ENCODE peak calls at places on chromosomes 12 and 14, in eight cellular contexts. N is foreskin fibroblast; Q is adipocyte; X is left ventricle myocardium inferior; H is mammary epithelial cell; A is PC-9; J is dorsolateral prefrontal cortex; M is CD4-positive, CD25-positive, alpha-beta regulatory T cell. I is an unnamed sample.

GRCh38 chr12:32512379-32512778 is 113.0 kb downstream of the FGD4 start:
- DNase-seq in N (no peak), Q (no peak), X (no peak), H (no peak), A (no peak), J (no peak), M (no peak), I (no peak)

GRCh38 chr12:123126294-123127144 is 24.4 kb downstream of the PITPNM2 start:
- DNase-seq in N (peak), Q (peak), X (no peak), H (peak), A (peak), J (no peak), M (no peak), I (peak)

GRCh38 chr12:47408171-47408871 is 297.5 kb downstream of the RPAP3 start:
- DNase-seq in N (no peak), Q (no peak), X (no peak), H (peak), A (peak), J (no peak), M (peak), I (no peak)

GRCh38 chr12:132700212-132700913 is 10.3 kb upstream of the PGAM5 start:
- DNase-seq in N (peak), Q (peak), X (no peak), H (no peak), A (peak), J (no peak), M (no peak), I (no peak)

GRCh38 chr14:60222820-60223219 is 26.2 kb upstream of the PPM1A start:
- DNase-seq in N (no peak), Q (no peak), X (peak), H (peak), A (peak), J (peak), M (no peak), I (no peak)

GRCh38 chr12:47004634-47005033 is 74.8 kb upstream of the PCED1B start:
- DNase-seq in N (no peak), Q (no peak), X (no peak), H (no peak), A (no peak), J (no peak), M (no peak), I (no peak)

GRCh38 chr12:39798429-39798828 is 178.8 kb upstream of the ABCD2 start:
- DNase-seq in N (no peak), Q (no peak), X (no peak), H (no peak), A (no peak), J (no peak), M (no peak), I (no peak)

GRCh38 chr14:104090071-104090748 is 4.7 kb downstream of the ASPG start:
- DNase-seq in N (no peak), Q (no peak), X (peak), H (no peak), A (no peak), J (no peak), M (no peak), I (no peak)

GRCh38 chr14:92654206-92654901 is 94.1 kb downstream of the LGMN start:
- DNase-seq in N (no peak), Q (no peak), X (no peak), H (no peak), A (no peak), J (no peak), M (peak), I (no peak)

GRCh38 chr12:75997658-75998057 is 33.9 kb downstream of the PHLDA1 start:
- DNase-seq in N (no peak), Q (no peak), X (no peak), H (no peak), A (no peak), J (no peak), M (no peak), I (no peak)

GRCh38 chr12:121033625-121034349 is 5.3 kb downstream of the OASL start:
- DNase-seq in N (peak), Q (peak), X (no peak), H (peak), A (peak), J (no peak), M (peak), I (no peak)

GRCh38 chr12:123363385-123363742 is 1.3 kb downstream of the SBNO1 start:
- DNase-seq in N (no peak), Q (no peak), X (no peak), H (no peak), A (no peak), J (no peak), M (peak), I (no peak)

DNA sequence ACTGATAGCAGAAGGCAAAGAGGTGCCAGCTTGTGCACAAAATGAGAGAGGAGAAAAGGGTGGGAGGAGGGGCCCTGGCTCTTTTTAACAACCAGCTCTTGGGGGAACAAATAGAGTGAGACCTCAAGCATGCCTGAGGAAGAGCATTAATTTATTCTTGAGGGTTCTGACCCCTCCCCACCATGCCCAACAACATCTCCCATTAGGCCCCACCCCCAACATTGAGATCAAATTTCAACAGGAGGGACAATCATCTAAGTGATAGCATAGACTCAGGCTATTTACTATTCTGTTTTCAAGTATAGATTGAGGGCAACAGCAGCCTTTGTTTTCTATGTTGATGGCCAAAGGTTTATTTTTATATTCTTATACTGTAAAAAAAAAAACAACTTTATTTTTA is 59.7 kb downstream of the FUT8 start:
- DNase-seq in N (no peak), Q (no peak), X (no peak), H (no peak), A (no peak), J (no peak), M (no peak), I (no peak)
- H3K4me3 ChIP-seq in N (no peak), Q (no peak), X (no peak), H (no peak), A (no peak), J (no peak), M (no peak), I (no peak)

GRCh38 chr14:89011727-89012271 is 187.3 kb downstream of the TTC8 start:
- DNase-seq in N (no peak), Q (peak), X (no peak), H (no peak), A (no peak), J (no peak), M (no peak), I (no peak)
- H3K4me3 ChIP-seq in N (no peak), Q (no peak), X (no peak), H (no peak), A (peak), J (no peak), M (no peak), I (no peak)

DNA sequence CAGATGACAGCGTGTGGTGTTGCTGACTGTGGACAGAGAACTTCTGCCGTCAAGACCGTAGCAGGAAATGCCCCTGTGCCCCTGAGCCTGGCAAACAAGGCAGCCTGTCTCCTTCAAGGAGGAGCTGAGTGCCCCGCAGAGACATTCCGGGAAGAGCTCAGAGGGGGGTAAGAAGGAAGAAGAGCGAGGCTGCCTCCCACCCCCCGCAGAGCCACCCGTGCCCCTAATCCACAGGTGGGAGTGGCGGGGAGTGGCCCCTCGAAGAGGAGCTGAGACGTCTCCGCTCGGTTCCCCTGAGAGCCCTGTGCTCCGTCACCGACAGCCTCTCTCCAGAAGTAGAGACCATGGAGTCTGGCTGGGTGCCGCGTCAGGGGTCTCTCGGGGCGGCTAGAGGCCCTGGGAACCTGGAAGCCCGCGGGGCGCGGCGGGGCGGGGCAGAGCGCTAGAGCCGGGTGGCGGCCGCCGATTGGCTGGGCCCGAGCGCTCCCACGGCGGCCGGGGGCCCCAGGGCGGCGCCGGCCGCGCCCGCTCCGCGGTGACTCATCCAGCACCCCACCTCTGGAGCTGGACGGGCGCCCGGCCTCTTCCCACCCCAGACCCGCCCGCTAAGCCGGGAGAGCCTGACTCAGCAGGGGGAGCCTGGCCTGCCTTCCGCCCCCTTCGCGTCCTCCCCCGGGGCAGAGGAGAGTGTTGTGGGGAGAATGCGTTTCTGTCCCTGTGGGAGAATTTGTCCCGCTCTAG is 25.2 kb upstream of the KRT78 start:
- DNase-seq in N (peak), Q (peak), X (peak), H (peak), A (peak), J (peak), M (peak), I (peak)
- H3K4me3 ChIP-seq in N (peak), Q (peak), X (peak), H (no peak), A (peak), J (peak), M (no peak), I (peak)

GRCh38 chr12:95834572-95834971 is 24.2 kb upstream of the SNRPF start:
- DNase-seq in N (no peak), Q (no peak), X (no peak), H (no peak), A (no peak), J (no peak), M (no peak), I (no peak)

GRCh38 chr12:95836185-95836609 is 22.6 kb upstream of the SNRPF start:
- DNase-seq in N (peak), Q (peak), X (no peak), H (peak), A (peak), J (no peak), M (no peak), I (peak)

GRCh38 chr12:95838125-95838524 is 20.6 kb upstream of the SNRPF start:
- DNase-seq in N (peak), Q (peak), X (no peak), H (no peak), A (no peak), J (no peak), M (no peak), I (peak)

GRCh38 chr12:95836630-95837239 is 22.0 kb upstream of the SNRPF start:
- DNase-seq in N (peak), Q (peak), X (no peak), H (no peak), A (peak), J (no peak), M (no peak), I (peak)

GRCh38 chr12:95837240-95838038 is 21.3 kb upstream of the SNRPF start:
- DNase-seq in N (peak), Q (no peak), X (no peak), H (no peak), A (no peak), J (no peak), M (no peak), I (no peak)
- H3K4me3 ChIP-seq in N (peak), Q (peak), X (no peak), H (no peak), A (no peak), J (no peak), M (no peak), I (peak)

GRCh38 chr12:54341343-54341742 is 16.4 kb downstream of the COPZ1 start:
- DNase-seq in N (no peak), Q (no peak), X (no peak), H (no peak), A (no peak), J (no peak), M (no peak), I (no peak)
- H3K4me3 ChIP-seq in N (no peak), Q (no peak), X (no peak), H (no peak), A (no peak), J (no peak), M (no peak), I (no peak)

GRCh38 chr12:6769003-6769389 is 2.8 kb downstream of the PTMS start:
- DNase-seq in N (no peak), Q (peak), X (peak), H (no peak), A (no peak), J (peak), M (no peak), I (no peak)
- H3K4me3 ChIP-seq in N (peak), Q (peak), X (peak), H (no peak), A (no peak), J (peak), M (no peak), I (peak)

GRCh38 chr14:95524706-95525512 is 8.5 kb upstream of the SYNE3 start:
- DNase-seq in N (no peak), Q (no peak), X (no peak), H (peak), A (peak), J (no peak), M (no peak), I (no peak)
- H3K4me3 ChIP-seq in N (no peak), Q (peak), X (no peak), H (no peak), A (peak), J (no peak), M (peak), I (no peak)

GRCh38 chr14:69616408-69616773 is 5.0 kb downstream of the SUSD6 start:
- DNase-seq in N (no peak), Q (no peak), X (no peak), H (no peak), A (no peak), J (no peak), M (no peak), I (no peak)
- H3K4me3 ChIP-seq in N (peak), Q (peak), X (peak), H (no peak), A (no peak), J (peak), M (peak), I (peak)

GRCh38 chr12:2960996-2961616 is 1.9 kb downstream of the TEAD4 start:
- DNase-seq in N (no peak), Q (no peak), X (no peak), H (no peak), A (no peak), J (no peak), M (no peak), I (no peak)
- H3K4me3 ChIP-seq in N (peak), Q (peak), X (peak), H (peak), A (peak), J (peak), M (no peak), I (peak)

GRCh38 chr12:49189731-49190314 is 943 bp upstream of the TUBA1A start:
- DNase-seq in N (no peak), Q (no peak), X (no peak), H (no peak), A (no peak), J (no peak), M (no peak), I (no peak)
- H3K4me3 ChIP-seq in N (peak), Q (peak), X (peak), H (no peak), A (no peak), J (peak), M (peak), I (peak)

I was measured in astrocyte of the cerebellum.